ENCODE peak calls at places on chromosomes 3 and 15, in six cellular contexts. Z is brain microvascular endothelial cell, S is heart left ventricle, G is sigmoid colon, Q is endothelial cell, T is gastrocnemius medialis. U is an unnamed sample.

GRCh38 chr3:48013288-48013980 is 2.8 kb downstream of the MAP4 start:
- DNase-seq in G (peak), Q (no peak), S (no peak), Z (peak), T (peak), U (no peak)

GRCh38 chr15:50484781-50485180 is 60.6 kb downstream of the USP8 start:
- DNase-seq in G (no peak), Q (no peak), Z (no peak), S (no peak), T (no peak), U (no peak)

GRCh38 chr3:118760611-118761606 is 273.7 kb downstream of the IGSF11 start:
- DNase-seq in Z (no peak), S (no peak), T (no peak), G (no peak), Q (no peak), U (peak)

GRCh38 chr15:33277689-33278088 is 33.1 kb upstream of the RYR3 start:
- DNase-seq in G (no peak), S (no peak), T (no peak), Q (no peak), Z (no peak), U (no peak)

GRCh38 chr3:69090021-69090420 is 5.3 kb downstream of the ARL6IP5 start:
- DNase-seq in G (no peak), Q (no peak), S (no peak), T (no peak), Z (peak), U (no peak)

GRCh38 chr15:73002509-73002908 is 49.8 kb upstream of the NEO1 start:
- DNase-seq in Q (no peak), Z (peak), S (no peak), G (no peak), T (no peak), U (no peak)

GRCh38 chr3:126083511-126083912 is 412 bp downstream of the SLC41A3 start:
- DNase-seq in S (no peak), Z (no peak), G (no peak), Q (peak), T (no peak), U (peak)

GRCh38 chr3:119069725-119070124 is 35.1 kb upstream of the IGSF11 start:
- DNase-seq in Z (no peak), Q (no peak), S (no peak), T (no peak), G (no peak), U (no peak)

GRCh38 chr15:77083381-77084160 is 12.7 kb upstream of the TSPAN3 start:
- DNase-seq in T (no peak), S (peak), G (peak), Z (peak), Q (peak), U (peak)

GRCh38 chr15:72205273-72205672 is 7.7 kb upstream of the GRAMD2A start:
- DNase-seq in G (no peak), T (no peak), Q (no peak), Z (no peak), S (no peak), U (no peak)

GRCh38 chr3:84820906-84821305 is 137.9 kb upstream of the CADM2 start:
- DNase-seq in Z (no peak), Q (no peak), G (no peak), S (no peak), T (no peak), U (no peak)

GRCh38 chr3:84820126-84820525 is 138.7 kb upstream of the CADM2 start:
- DNase-seq in G (no peak), S (no peak), Q (no peak), T (no peak), Z (no peak), U (no peak)

GRCh38 chr3:84830476-84830875 is 128.3 kb upstream of the CADM2 start:
- DNase-seq in T (no peak), Q (no peak), Z (no peak), S (no peak), G (no peak), U (no peak)

DNA sequence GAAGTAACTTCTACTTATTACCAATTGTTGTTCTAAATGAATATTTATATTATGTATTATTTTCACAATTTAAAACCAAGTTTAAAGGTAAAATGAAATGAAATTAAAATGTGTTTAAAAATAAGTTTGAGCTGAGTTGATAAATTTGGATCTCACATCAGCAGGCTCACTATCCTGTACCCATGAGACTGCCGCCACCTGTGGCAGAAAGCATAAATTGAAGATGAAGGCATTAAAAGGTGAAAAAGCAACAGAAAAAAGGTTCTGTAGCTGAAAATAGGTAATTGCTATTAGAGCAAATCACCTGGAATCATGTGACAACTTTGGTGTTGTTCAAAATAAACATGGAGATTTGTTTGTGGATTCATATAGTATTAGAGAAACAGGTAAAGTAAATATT is 133.0 kb upstream of the CADM2 start:
- DNase-seq in Z (no peak), Q (no peak), S (no peak), G (no peak), T (no peak), U (no peak)
- TF ChIP-seq CTCF in Z (no peak), Q (no peak), S (no peak), G (no peak), T (no peak), U (no peak)

DNA sequence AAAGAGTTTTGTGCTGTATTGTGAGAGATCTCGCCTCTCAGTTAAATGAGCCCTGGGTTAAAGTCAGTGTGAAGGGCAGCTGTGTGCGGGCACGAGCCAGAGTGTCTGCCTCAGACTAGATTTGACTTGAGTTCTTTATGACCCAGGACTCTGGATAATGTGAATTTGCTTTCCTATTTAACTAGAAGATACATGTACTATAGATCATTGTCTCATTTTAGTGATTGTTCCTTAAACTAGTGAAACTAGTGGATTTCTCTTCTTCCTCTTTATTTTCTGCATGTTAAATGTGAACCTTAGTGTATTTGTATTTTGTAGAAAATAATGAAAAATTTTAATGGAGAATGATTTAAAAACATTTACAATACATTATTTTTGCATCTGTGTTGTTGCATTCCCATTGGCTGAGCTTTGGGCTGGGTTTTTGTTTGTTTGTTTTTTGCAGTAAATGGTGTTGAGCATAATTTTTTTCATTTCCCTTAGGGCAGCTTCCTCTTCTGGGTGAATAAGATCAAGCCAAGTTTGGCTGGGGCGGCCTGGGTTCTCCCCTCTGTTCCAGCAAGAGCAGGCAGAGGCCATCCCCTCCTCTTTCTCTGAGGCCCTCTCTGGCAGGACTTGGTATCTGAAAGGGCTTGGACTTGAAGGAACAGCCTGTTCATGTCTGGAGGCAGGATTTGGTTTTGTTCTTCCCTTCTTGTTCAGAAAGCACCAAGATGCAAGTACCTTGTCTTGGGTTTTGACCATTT is 15.0 kb downstream of the GCSAM start:
- DNase-seq in Z (no peak), T (no peak), S (peak), Q (peak), G (no peak), U (no peak)
- TF ChIP-seq CTCF in Z (peak), T (no peak), S (no peak), Q (no peak), G (no peak), U (peak)

GRCh38 chr3:172856766-172857742 is 106.5 kb downstream of the ECT2 start:
- DNase-seq in S (peak), Q (no peak), G (no peak), T (no peak), Z (peak), U (no peak)

GRCh38 chr3:172848910-172849309 is 98.4 kb downstream of the ECT2 start:
- DNase-seq in G (no peak), Z (peak), S (no peak), T (no peak), Q (no peak), U (no peak)

GRCh38 chr3:172853911-172854648 is 103.6 kb downstream of the ECT2 start:
- DNase-seq in Q (no peak), S (no peak), G (no peak), Z (no peak), T (no peak), U (no peak)

GRCh38 chr3:172847292-172847691 is 96.8 kb downstream of the ECT2 start:
- DNase-seq in Z (no peak), S (no peak), Q (no peak), T (no peak), G (no peak), U (no peak)

DNA sequence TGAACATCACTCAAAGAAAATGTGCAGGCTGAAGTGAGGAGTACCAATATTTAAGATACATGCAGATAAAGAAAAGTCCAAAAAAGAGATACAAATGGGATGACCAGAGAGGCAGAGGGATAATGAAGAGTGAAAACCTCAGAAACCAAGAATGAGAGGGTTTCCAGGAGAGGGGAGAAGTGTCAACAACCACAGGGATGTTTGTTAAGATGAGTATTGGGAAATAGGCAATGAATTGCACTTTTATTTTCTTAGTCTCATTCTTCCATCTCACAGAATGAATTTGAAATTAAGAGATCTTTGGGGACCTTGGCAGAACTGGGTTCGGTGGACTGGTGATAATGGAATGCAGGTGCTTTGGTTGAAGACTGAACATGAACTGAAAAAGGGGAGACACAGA is 102.5 kb downstream of the ECT2 start:
- DNase-seq in S (no peak), Q (no peak), T (no peak), Z (no peak), G (no peak), U (no peak)
- TF ChIP-seq CTCF in S (no peak), Q (no peak), T (no peak), Z (no peak), G (no peak), U (no peak)

GRCh38 chr15:91316123-91316522 is 216.1 kb downstream of the SV2B start:
- DNase-seq in S (no peak), Q (no peak), G (no peak), T (no peak), Z (no peak), U (no peak)
- TF ChIP-seq CTCF in S (no peak), Q (no peak), G (no peak), T (no peak), Z (no peak), U (no peak)

DNA sequence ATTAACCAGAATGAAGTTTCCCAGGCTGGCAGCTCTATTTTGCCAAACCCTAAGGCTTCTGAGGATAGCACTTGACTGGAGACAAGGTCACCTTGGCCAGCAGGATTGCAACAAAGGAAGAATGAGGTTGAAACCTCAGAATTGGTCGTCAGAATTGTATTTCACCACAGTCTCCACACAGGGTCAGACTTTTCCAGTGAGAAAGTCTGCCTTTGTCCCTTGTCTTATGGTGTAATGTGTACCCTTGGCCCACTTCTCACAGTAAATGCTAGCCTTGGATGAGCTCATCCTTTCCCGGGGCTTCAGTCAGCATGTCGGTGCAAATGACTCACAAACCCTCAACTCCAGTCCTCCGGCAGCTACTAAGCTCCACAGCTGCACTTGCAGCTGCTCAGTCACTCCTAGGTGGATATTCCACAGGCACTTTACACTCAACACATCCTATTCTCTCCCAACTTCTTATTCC is 19.7 kb downstream of the SSR3 start:
- DNase-seq in S (peak), T (peak), G (peak), Q (no peak), Z (peak), U (no peak)
- TF ChIP-seq CTCF in S (peak), T (no peak), G (no peak), Q (no peak), Z (peak), U (no peak)

DNA sequence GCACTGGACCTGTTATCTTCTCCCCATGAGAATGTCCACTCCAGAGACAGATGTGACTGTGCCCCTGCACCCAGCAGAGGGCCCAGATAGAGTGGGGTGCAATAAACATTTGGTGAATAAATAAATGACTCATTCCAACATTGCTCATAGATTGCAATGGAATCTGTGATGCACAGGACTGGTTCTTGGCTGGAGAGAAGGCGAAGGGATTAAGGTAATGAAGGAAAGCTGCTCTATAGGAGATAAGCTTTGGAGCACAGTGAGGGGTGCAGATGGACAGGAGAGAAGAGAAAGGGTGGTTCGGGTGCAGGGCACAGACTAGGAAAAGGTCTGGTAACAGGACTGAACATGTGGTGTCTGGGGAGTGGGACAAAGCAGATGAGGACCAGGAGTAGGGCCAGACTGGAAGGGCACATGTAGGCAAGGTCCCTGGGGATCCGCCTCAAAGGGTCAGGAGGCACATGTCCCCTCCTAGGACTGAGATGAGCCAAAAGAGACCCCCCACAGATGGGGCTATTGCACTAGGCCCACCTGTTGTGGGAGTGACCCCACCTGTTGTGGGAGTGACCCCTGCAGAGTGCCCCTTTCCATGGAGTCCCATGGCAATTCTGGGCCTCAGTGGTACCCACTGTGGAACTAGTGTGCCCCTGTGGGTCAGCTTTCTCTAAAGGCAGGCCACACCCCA is 17.5 kb upstream of the POC1A start:
- DNase-seq in Q (no peak), Z (peak), G (peak), T (no peak), S (no peak), U (no peak)
- TF ChIP-seq CTCF in Q (no peak), Z (no peak), G (no peak), T (no peak), S (no peak), U (no peak)

DNA sequence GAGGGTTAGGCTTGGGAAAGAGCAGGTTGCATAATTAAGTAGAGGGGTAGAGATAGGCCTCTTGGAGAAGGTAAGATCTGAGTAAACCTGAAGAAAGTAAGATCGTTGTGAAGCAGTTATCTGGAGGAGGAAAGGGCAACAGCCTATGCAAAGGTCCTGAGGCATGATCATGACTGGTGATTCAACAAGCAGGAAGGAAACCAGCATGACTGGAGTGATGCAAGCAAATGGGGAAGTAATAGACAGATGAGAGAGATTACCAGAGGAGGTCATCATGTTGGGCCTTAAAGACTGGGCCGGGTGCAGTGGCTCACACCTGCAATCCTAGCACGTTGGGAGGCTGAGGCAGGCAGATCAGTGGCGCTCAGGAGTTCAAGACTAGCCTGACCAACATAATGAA is 360.2 kb downstream of the EPHB1 start:
- DNase-seq in T (no peak), S (no peak), Q (no peak), Z (no peak), G (no peak), U (no peak)
- TF ChIP-seq CTCF in T (no peak), S (no peak), Q (no peak), Z (no peak), G (no peak), U (no peak)

GRCh38 chr3:184880616-184881015 is 68.7 kb downstream of the VPS8 start:
- DNase-seq in G (no peak), Z (no peak), Q (no peak), T (no peak), S (no peak), U (no peak)

GRCh38 chr3:184873136-184873535 is 61.2 kb downstream of the VPS8 start:
- DNase-seq in G (no peak), Z (no peak), T (no peak), Q (no peak), S (no peak), U (no peak)

GRCh38 chr3:184872200-184872599 is 60.2 kb downstream of the VPS8 start:
- DNase-seq in T (no peak), G (no peak), Q (no peak), S (no peak), Z (no peak), U (no peak)

GRCh38 chr3:184874709-184875644 is 63.0 kb downstream of the VPS8 start:
- DNase-seq in Q (peak), T (no peak), G (no peak), S (no peak), Z (peak), U (peak)
- TF ChIP-seq CTCF in Q (peak), T (no peak), G (peak), S (peak), Z (peak), U (peak)

GRCh38 chr3:102466001-102466400 is 31.2 kb downstream of the ZPLD1 start:
- DNase-seq in Q (no peak), S (no peak), T (no peak), Z (no peak), G (no peak), U (no peak)
- TF ChIP-seq CTCF in Q (no peak), S (no peak), T (no peak), Z (peak), G (no peak), U (no peak)

DNA sequence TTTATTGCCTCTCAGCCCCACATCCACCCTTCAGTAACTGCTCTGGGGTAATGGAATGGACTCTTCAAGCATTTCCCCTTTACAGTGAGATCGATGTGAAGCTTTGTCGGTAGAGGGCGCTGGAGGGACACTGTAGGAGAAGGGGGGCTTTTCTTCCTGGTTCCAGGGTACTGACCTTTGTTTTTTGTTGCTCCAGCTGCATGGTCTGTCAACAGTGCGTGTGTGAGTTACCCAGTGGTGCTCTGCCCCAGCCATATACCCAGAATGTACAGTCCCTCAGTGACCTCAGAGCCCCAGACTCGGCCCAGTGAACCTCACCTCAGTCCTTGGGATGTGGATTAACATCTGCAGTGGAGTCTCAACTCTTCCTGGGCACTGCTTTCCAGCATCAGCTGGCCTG is 180.3 kb upstream of the TSC22D2 start:
- DNase-seq in Z (peak), G (no peak), Q (peak), T (no peak), S (peak), U (peak)
- TF ChIP-seq CTCF in Z (peak), G (peak), Q (peak), T (peak), S (peak), U (peak)